ENCODE peak calls at places on chromosomes 5 and 9, in five cellular contexts. R is Calu3, S is astrocyte, H is left ventricle myocardium inferior, U is endothelial cell. P is an unnamed sample.

GRCh38 chr9:133341369-133342082 is 5.5 kb upstream of the SURF6 start:
- DNase-seq in R (no peak), S (no peak), H (peak), U (no peak), P (no peak)

GRCh38 chr9:34403554-34404380 is 27.1 kb upstream of the MYORG start:
- DNase-seq in R (peak), S (peak), H (peak), U (peak), P (peak)

GRCh38 chr5:55994998-55995914 is 493 bp upstream of the IL6ST start:
- DNase-seq in R (peak), S (peak), H (peak), U (peak), P (peak)

GRCh38 chr5:90473321-90474234 is 993 bp downstream of the MBLAC2 start:
- DNase-seq in R (peak), S (peak), H (no peak), U (peak), P (peak)

GRCh38 chr9:80157561-80157983 is 585.8 kb downstream of the TLE4 start:
- DNase-seq in R (no peak), S (peak), H (no peak), U (no peak), P (no peak)

GRCh38 chr5:72107874-72108199 is 562 bp downstream of the MAP1B start:
- DNase-seq in R (peak), S (no peak), H (no peak), U (peak), P (peak)

GRCh38 chr9:110031511-110032173 is 176.3 kb downstream of the C9orf152 start:
- DNase-seq in R (no peak), S (peak), H (no peak), U (no peak), P (peak)

GRCh38 chr9:37382161-37382981 is 40.1 kb upstream of the GRHPR start:
- DNase-seq in R (no peak), S (no peak), H (no peak), U (no peak), P (no peak)

GRCh38 chr9:16321461-16322119 is 548.9 kb downstream of the BNC2 start:
- DNase-seq in R (no peak), S (peak), H (no peak), U (no peak), P (no peak)

P was measured in ACHN.